ENCODE peak calls at places on chromosomes 3 and 15, in four cellular contexts. W is dorsolateral prefrontal cortex, P is GM23338, H is GM13977. T is an unnamed sample.

GRCh38 chr15:87357608-87358007 is 898.9 kb downstream of the NTRK3 start:
- DNase-seq in H (no peak), W (no peak), P (no peak), T (no peak)

GRCh38 chr15:38076806-38077205 is 142.4 kb downstream of the TMCO5A start:
- DNase-seq in P (peak), W (no peak), H (no peak), T (no peak)

GRCh38 chr3:38578551-38578950 is 70.9 kb downstream of the SCN5A start:
- DNase-seq in H (no peak), P (no peak), W (no peak), T (peak)

GRCh38 chr3:87320748-87321634 is 44.6 kb upstream of the POU1F1 start:
- DNase-seq in W (no peak), H (no peak), P (no peak), T (no peak)

GRCh38 chr15:40379853-40380252 is 2.7 kb upstream of the KNSTRN start:
- DNase-seq in P (no peak), W (peak), H (no peak), T (no peak)

GRCh38 chr3:170499562-170500156 is 81.0 kb downstream of the CLDN11 start:
- DNase-seq in W (no peak), P (peak), H (peak), T (no peak)

GRCh38 chr3:8988791-8989558 is 25.7 kb upstream of the RAD18 start:
- DNase-seq in P (no peak), H (no peak), W (no peak), T (peak)

GRCh38 chr15:78212546-78213424 is 21.6 kb downstream of the ACSBG1 start:
- DNase-seq in H (no peak), W (no peak), P (no peak), T (no peak)

GRCh38 chr3:53486961-53487654 is 7.3 kb upstream of the CACNA1D start:
- DNase-seq in H (no peak), P (peak), W (no peak), T (no peak)
- TF ChIP-seq CTCF in H (peak), P (peak), W (no peak), T (no peak)

GRCh38 chr15:69046781-69047180 is 32.3 kb downstream of the NOX5 start:
- DNase-seq in W (no peak), H (no peak), P (no peak), T (no peak)

GRCh38 chr15:69044899-69045298 is 30.4 kb downstream of the NOX5 start:
- DNase-seq in H (no peak), P (no peak), W (no peak), T (peak)

GRCh38 chr15:69042531-69042930 is 28.0 kb downstream of the NOX5 start:
- DNase-seq in W (no peak), H (no peak), P (no peak), T (peak)

GRCh38 chr15:69049976-69050375 is 35.5 kb downstream of the NOX5 start:
- DNase-seq in W (no peak), H (no peak), P (no peak), T (no peak)

DNA sequence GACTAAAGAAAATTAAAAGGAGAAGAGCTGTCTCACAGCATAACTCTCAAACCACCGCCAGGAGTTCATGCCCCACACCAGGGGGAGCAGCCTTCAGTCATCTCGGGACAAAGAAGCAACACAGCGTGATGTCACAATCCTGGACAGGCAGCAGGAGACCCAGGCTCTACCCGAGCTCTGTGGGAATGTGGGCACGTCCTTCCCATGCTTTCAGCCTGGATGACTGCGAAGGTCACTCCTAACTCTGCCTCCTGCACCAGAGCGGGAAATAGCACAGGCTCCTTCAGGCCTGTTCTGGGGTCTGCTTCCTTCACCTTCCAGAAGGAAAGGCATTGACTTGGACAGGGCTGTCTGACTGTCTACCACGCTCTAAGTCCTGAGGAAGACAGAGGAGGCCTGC is 31.3 kb downstream of the NOX5 start:
- DNase-seq in P (peak), W (no peak), H (no peak), T (no peak)
- TF ChIP-seq CTCF in P (peak), W (no peak), H (no peak), T (peak)

GRCh38 chr3:186093271-186093900 is 15.5 kb downstream of the ETV5 start:
- DNase-seq in W (no peak), H (no peak), P (peak), T (no peak)
- TF ChIP-seq CTCF in W (no peak), H (no peak), P (peak), T (no peak)

GRCh38 chr15:85440451-85440850 is 60.0 kb downstream of the AKAP13 start:
- DNase-seq in H (peak), W (no peak), P (no peak), T (no peak)

GRCh38 chr15:85444329-85444605 is 63.9 kb downstream of the AKAP13 start:
- DNase-seq in H (no peak), P (no peak), W (no peak), T (no peak)

GRCh38 chr15:85443593-85444328 is 63.4 kb downstream of the AKAP13 start:
- DNase-seq in W (no peak), P (peak), H (no peak), T (no peak)

GRCh38 chr15:85443046-85443445 is 62.6 kb downstream of the AKAP13 start:
- DNase-seq in W (no peak), P (no peak), H (no peak), T (no peak)

DNA sequence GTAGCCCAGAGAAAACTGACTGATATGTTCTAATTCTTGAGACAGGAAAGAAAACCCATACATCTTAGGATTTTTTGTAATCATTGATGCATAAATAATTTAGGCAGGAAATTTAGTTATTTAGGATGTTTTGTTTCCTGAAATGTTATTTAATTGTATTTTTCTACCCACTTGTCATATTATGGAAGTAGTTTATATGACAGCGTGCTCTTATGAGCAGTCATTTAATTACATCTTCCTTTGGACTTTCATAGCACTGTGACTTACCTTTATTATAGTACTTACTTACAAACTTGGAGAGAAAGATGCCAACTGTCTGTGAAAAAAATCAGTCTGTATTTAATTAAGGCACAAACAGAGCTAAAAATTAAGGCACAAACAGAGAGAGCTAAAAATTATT is 65.0 kb downstream of the AKAP13 start:
- DNase-seq in H (no peak), W (no peak), P (no peak), T (no peak)
- TF ChIP-seq CTCF in H (no peak), W (no peak), P (no peak), T (no peak)

DNA sequence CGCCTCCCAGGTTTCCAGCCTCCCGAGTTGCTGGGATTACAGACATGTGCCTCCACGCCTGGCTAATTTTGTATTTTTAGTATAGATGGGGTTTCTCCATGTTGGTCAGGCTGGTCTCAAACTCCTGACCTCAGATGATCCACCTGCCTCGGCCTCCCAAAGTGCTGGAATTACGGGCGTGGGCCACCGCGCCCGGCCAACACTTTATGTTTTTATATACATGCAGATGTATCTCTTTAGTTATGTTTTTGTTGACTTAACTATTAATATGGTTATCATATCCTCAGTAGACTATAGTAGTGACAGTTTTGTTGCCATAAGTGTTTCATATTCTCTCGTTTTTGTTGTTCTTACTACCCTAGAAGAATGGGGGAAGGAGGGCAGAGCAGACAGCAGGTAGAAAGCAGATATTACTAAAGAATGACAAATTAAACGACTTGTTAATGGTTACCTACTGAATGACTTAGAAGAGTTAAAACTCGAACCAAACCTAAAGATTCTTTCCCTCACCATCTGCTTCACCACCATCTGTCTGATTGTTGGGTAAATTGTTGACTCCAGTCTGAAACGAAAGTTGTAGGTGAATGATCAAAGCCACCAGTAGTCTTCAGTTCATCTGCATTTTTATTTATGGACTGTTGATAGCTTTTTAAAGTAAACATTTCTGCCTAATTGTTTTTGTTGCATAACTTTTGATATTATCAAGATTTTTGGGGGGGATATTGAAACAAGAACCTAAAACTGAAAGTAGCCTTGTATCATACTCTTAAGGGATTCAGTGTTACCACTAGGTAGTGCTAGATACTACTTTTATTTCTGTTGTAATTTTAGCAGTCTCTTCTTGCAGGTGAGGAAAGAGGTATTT is 89.3 kb downstream of the RASA2 start:
- DNase-seq in P (peak), H (peak), W (no peak), T (no peak)
- TF ChIP-seq CTCF in P (no peak), H (peak), W (peak), T (peak)

DNA sequence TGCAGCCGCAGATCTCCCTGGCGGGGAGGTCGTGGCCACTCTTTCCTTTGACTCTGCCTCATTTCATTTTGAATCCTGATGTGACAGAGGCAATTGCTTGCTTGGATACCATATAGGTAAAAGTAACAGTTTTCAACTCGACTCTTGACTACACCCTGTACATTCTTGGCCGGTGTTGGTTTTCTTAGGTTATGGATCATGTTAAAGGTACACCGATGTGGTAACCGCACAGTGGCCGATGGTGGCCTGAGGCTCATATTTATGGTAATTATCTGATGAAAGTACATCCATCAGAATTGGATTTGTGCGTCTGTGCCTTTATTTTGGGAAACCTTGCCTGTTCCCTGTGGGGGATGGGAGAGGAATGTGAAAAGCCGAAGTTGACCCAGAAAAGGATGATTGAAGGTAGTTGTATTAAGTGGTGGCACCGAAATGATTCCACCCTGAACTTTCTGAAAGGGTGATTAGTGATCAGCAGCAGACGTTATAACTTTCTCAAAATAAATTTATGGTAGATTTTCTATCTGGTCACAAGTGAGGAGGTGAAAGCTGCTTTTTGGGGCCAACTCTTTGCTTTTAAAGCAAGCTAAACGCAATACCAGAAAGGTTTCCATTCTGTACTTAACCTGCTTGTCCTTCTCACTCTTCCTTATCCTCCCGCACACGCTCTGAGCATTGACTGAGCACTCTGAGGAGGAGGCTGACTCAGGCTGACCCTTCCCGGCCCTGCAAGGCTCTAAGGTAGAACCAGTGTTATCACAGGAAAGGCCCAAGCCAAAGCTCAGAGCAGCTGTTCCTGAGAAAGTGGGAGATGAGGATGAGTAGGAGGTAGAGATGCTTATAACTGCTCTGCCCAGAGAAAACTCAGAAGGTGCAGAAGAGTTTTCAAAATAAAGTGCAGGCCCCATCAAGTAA is 2.0 kb downstream of the B3GNT5 start:
- DNase-seq in W (no peak), H (no peak), P (no peak), T (no peak)
- TF ChIP-seq CTCF in W (no peak), H (no peak), P (no peak), T (no peak)

GRCh38 chr15:41930221-41930866 is 36.5 kb upstream of the SPTBN5 start:
- DNase-seq in H (no peak), W (no peak), P (no peak), T (no peak)
- TF ChIP-seq CTCF in H (no peak), W (no peak), P (no peak), T (peak)

DNA sequence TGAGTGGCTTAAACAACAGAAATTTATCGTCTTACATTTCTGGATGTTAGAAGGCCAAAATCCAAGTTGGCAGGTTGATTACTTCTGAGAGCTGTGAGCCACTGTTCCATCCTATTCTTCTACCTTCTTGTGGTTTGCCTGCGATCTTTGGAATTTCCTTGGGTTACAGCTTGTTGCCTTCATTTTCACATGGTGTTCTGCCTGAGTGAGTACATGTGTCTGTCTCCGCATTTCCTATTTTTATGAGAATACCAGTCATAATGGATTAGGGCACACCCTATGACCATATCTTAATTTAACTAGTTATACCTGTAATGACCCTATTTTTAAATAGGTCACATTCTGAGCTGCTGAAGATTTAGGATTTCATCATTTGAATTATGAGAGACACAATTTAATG is 294.3 kb downstream of the CNTN4 start:
- DNase-seq in H (no peak), W (no peak), P (no peak), T (no peak)
- TF ChIP-seq CTCF in H (no peak), W (no peak), P (peak), T (no peak)

DNA sequence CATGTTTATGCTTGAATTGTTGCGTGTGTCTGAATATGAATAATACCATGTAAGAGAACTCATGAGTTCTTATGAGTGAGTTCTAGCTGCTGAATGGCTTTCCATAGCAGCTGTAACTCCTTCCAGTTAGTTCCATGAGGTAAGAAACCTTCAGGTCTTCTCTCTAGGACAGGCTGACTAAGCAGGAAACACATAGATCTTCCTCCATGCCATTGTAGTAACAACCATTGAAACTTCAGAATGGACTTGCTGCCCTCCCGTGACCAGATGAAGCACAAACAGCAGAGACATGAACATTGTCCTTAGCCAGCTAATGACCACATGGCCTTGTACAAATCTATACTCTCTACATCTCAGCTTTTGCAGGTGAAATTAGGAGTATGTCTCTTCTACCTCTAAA is 200.0 kb downstream of the ZNF385D start:
- DNase-seq in W (no peak), H (no peak), P (peak), T (no peak)
- TF ChIP-seq CTCF in W (no peak), H (no peak), P (peak), T (no peak)

DNA sequence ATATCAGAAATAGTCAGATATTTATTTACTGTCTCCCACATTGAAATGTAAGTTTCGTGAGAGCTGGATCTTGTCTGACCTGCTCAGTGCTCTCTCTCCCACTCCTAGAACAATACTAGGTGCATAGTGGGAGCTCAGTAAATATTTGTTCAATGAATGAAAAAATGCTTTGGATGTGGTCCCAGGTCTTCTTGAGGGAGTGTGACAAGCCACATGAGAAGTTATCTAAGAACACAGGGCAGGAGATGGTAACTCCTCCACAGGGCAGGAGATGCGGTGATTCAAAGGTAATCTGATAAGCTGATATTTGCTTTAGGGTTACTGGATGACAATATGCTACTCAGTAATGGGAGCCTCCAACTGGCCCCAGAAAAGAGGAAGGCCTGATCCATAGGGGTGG is 25.8 kb upstream of the PLA2G4E start:
- DNase-seq in P (no peak), W (no peak), H (no peak), T (no peak)
- TF ChIP-seq CTCF in P (no peak), W (no peak), H (no peak), T (no peak)